ENCODE peak calls at places on chromosomes 12 and 14, in ten cellular contexts. O is activated CD4-positive, alpha-beta T cell treated with anti-CD3 and anti-CD28 coated beads for 48 hours; V is hippocampal formation; Y is colonic mucosa; A is stimulated activated CD8-positive, alpha-beta memory T cell treated with anti-CD3 and anti-CD28 coated beads, Interleukin-4, amount 100 ng/mL, for 48 hours; M is nephron progenitor cell; X is A673; I is LoVo; Q is NCI-H1105 treated with DMSO at 0.1 percent for 48 hours; D is ELR. N is an unnamed sample.
A peak's percentile ranks its signal among the peaks of the same experiment; 100 is the strongest.

GRCh38 chr12:55641595-55641994 is 4.9 kb downstream of the OR10P1 start:
- DNase-seq in O (no peak), V (no peak), Y (no peak), A (no peak), M (no peak), X (no peak), I (no peak), Q (no peak), D (no peak), N (no peak)

GRCh38 chr12:71157601-71158233 is at the start of gene TSPAN8:
- DNase-seq in O (no peak), V (no peak), Y (peak; percentile 87), A (no peak), M (no peak), X (peak; percentile 57), I (peak; percentile 99), Q (peak; percentile 93), D (no peak), N (no peak)

GRCh38 chr12:94282675-94283074 is 134.3 kb downstream of the PLXNC1 start:
- DNase-seq in O (peak; percentile 45), V (no peak), Y (no peak), A (no peak), M (no peak), X (no peak), I (no peak), Q (no peak), D (no peak), N (no peak)

GRCh38 chr12:108832208-108832607 is 25.2 kb downstream of the SSH1 start:
- DNase-seq in O (no peak), V (no peak), Y (no peak), A (no peak), M (no peak), X (no peak), I (no peak), Q (no peak), D (no peak), N (no peak)

GRCh38 chr12:58765076-58765475 is 155.2 kb downstream of the LRIG3 start:
- DNase-seq in O (no peak), V (no peak), Y (no peak), A (no peak), M (no peak), X (no peak), I (no peak), Q (no peak), D (no peak), N (no peak)

GRCh38 chr14:64598404-64598803 is 48.6 kb downstream of the PPP1R36 start:
- DNase-seq in O (no peak), V (no peak), Y (no peak), A (no peak), M (no peak), X (no peak), I (no peak), Q (no peak), D (no peak), N (no peak)

GRCh38 chr14:41785696-41786095 is 179.0 kb downstream of the LRFN5 start:
- DNase-seq in O (no peak), V (no peak), Y (no peak), A (no peak), M (no peak), X (peak; percentile 22), I (no peak), Q (peak; percentile 62), D (peak; percentile 20), N (peak; percentile 47)

GRCh38 chr14:61454545-61454944 is 133.2 kb downstream of the PRKCH start:
- DNase-seq in O (no peak), V (no peak), Y (no peak), A (peak; percentile 21), M (no peak), X (no peak), I (no peak), Q (peak; percentile 50), D (no peak), N (no peak)

GRCh38 chr12:47156167-47156736 is 76.5 kb upstream of the AMIGO2 start:
- DNase-seq in O (no peak), V (no peak), Y (no peak), A (no peak), M (no peak), X (no peak), I (no peak), Q (peak; percentile 39), D (no peak), N (peak; percentile 45)

GRCh38 chr14:92524603-92525185 is 11.1 kb downstream of the RIN3 start:
- DNase-seq in O (no peak), V (no peak), Y (no peak), A (no peak), M (no peak), X (no peak), I (no peak), Q (no peak), D (no peak), N (no peak)

N was measured in Karpas-422.